ENCODE peak calls at places on chromosomes 6 and 20, in five cellular contexts. V, Q, Z, D and N are unnamed samples.

GRCh38 chr6:168354338-168354737 is 34.8 kb upstream of the DACT2 start:
- DNase-seq in V (peak; percentile 50), Q (no peak), Z (peak; percentile 38), D (no peak), N (no peak)

GRCh38 chr6:27891300-27891913 is 20.8 kb downstream of the OR2B2 start:
- DNase-seq in V (no peak), Q (no peak), Z (no peak), D (no peak), N (no peak)

GRCh38 chr6:1075880-1076279 is 236.0 kb upstream of the FOXQ1 start:
- DNase-seq in V (no peak), Q (no peak), Z (no peak), D (no peak), N (no peak)

GRCh38 chr20:63657260-63657936 is 714 bp upstream of the RTEL1 start:
- DNase-seq in V (peak; percentile 79), Q (no peak), Z (no peak), D (no peak), N (peak; percentile 49)

GRCh38 chr6:26250806-26251075 is 114.3 kb upstream of the BTN3A2 start:
- DNase-seq in V (no peak), Q (no peak), Z (no peak), D (no peak), N (no peak)

GRCh38 chr6:9540534-9541126 is 874.2 kb downstream of the TFAP2A start:
- DNase-seq in V (no peak), Q (no peak), Z (no peak), D (no peak), N (peak; percentile 57)

GRCh38 chr6:26450240-26450639 is 7.5 kb upstream of the BTN2A1 start:
- DNase-seq in V (no peak), Q (no peak), Z (no peak), D (no peak), N (no peak)

GRCh38 chr6:126388235-126388634 is 48.3 kb downstream of the CENPW start:
- DNase-seq in V (no peak), Q (no peak), Z (no peak), D (no peak), N (peak; percentile 79)

GRCh38 chr6:19836799-19837510 is at the start of gene ID4:
- DNase-seq in V (peak; percentile 99), Q (peak; percentile 77), Z (peak; percentile 99), D (peak; percentile 94), N (peak; percentile 76)

GRCh38 chr6:89483111-89483720 is 50.3 kb downstream of the ANKRD6 start:
- DNase-seq in V (no peak), Q (no peak), Z (peak; percentile 87), D (peak; percentile 32), N (no peak)

GRCh38 chr6:154414021-154414813 is 57.6 kb upstream of the IPCEF1 start:
- DNase-seq in V (no peak), Q (no peak), Z (no peak), D (no peak), N (peak; percentile 44)

GRCh38 chr6:30227763-30228487 is 14.7 kb upstream of the TRIM26 start:
- DNase-seq in V (no peak), Q (no peak), Z (peak; percentile 60), D (no peak), N (no peak)

GRCh38 chr6:159946912-159947311 is 22.0 kb upstream of the IGF2R start:
- DNase-seq in V (no peak), Q (no peak), Z (no peak), D (no peak), N (no peak)

GRCh38 chr20:46253391-46253790 is 54.9 kb downstream of the CDH22 start:
- DNase-seq in V (no peak), Q (no peak), Z (peak; percentile 83), D (no peak), N (no peak)

GRCh38 chr6:159168536-159169192 is 536 bp upstream of the FNDC1 start:
- DNase-seq in V (no peak), Q (no peak), Z (peak; percentile 92), D (peak; percentile 35), N (peak; percentile 42)

GRCh38 chr20:3980260-3981131 is 34.9 kb downstream of the RNF24 start:
- DNase-seq in V (no peak), Q (no peak), Z (no peak), D (peak; percentile 14), N (peak; percentile 82)

GRCh38 chr6:15752820-15753219 is 90.0 kb upstream of the DTNBP1 start:
- DNase-seq in V (no peak), Q (no peak), Z (no peak), D (no peak), N (no peak)

GRCh38 chr6:153062516-153062915 is 60.0 kb upstream of the MTRF1L start:
- DNase-seq in V (no peak), Q (no peak), Z (no peak), D (no peak), N (no peak)

GRCh38 chr20:23454816-23455215 is 2.1 kb upstream of the CST11 start:
- DNase-seq in V (no peak), Q (no peak), Z (no peak), D (no peak), N (no peak)

GRCh38 chr6:147869223-147869600 is 360.7 kb downstream of the SAMD5 start:
- DNase-seq in V (no peak), Q (no peak), Z (no peak), D (no peak), N (no peak)

GRCh38 chr6:147868493-147869222 is 360.2 kb downstream of the SAMD5 start:
- DNase-seq in V (no peak), Q (no peak), Z (no peak), D (no peak), N (no peak)

GRCh38 chr6:147870745-147871144 is 362.3 kb downstream of the SAMD5 start:
- DNase-seq in V (no peak), Q (no peak), Z (no peak), D (no peak), N (no peak)

GRCh38 chr6:147869869-147870268 is 361.4 kb downstream of the SAMD5 start:
- DNase-seq in V (no peak), Q (no peak), Z (no peak), D (no peak), N (no peak)

GRCh38 chr6:147867827-147868226 is 359.3 kb downstream of the SAMD5 start:
- DNase-seq in V (no peak), Q (no peak), Z (no peak), D (no peak), N (no peak)
- H3K4me3 ChIP-seq in V (no peak overlapping the region), Q (no peak overlapping the region), Z (no peak overlapping the region), D (no peak overlapping the region), N (no peak overlapping the region)

GRCh38 chr6:70686548-70687133 is 19.0 kb downstream of the SMAP1 start:
- DNase-seq in V (no peak), Q (no peak), Z (no peak), D (no peak), N (peak; percentile 61)
- TF ChIP-seq CTCF in V (no peak), Q (peak; percentile 31), Z (peak; percentile 91), D (peak; percentile 85), N (peak; percentile 58)

GRCh38 chr6:117487831-117488230 is 5.4 kb downstream of the DCBLD1 start:
- DNase-seq in V (no peak), Q (no peak), Z (no peak), D (no peak), N (peak; percentile 97)

GRCh38 chr6:117483645-117484016 is 1.2 kb downstream of the DCBLD1 start:
- DNase-seq in V (no peak), Q (no peak), Z (no peak), D (no peak), N (peak; percentile 64)

GRCh38 chr6:117484052-117484646 is 1.7 kb downstream of the DCBLD1 start:
- DNase-seq in V (no peak), Q (no peak), Z (no peak), D (no peak), N (no peak)

GRCh38 chr6:117483004-117483644 is 650 bp downstream of the DCBLD1 start:
- DNase-seq in V (peak; percentile 88), Q (no peak), Z (peak; percentile 85), D (peak; percentile 56), N (peak; percentile 52)

DNA sequence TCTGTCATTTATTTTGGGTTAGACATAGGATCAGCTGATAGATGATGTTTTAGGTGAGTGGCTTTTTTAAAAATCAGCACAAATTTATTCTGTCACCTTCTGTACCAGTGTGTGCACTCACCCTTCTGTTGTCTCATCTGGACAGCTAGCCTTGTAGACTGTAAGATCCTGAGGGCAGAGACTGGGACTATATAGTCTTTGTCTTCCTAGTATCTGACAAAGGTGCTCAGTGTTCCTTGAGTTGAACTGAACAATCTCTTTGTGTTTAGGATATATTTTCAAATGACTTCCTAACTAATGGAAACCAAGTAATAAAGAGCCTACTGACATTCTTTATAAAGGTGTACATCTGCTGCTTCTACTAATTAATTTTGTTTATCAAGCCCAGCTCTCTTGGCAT is 3.0 kb downstream of the DCBLD1 start:
- DNase-seq in V (no peak), Q (no peak), Z (no peak), D (no peak), N (no peak)
- H3K4me3 ChIP-seq in V (no peak overlapping the region), Q (no peak overlapping the region), Z (no peak overlapping the region), D (no peak overlapping the region), N (peak overlapping the region; percentile 75)

GRCh38 chr6:75546401-75546800 is 52.8 kb upstream of the FILIP1 start:
- DNase-seq in V (no peak), Q (no peak), Z (no peak), D (no peak), N (peak; percentile 49)
- TF ChIP-seq CTCF in V (no peak), Q (no peak), Z (peak; percentile 25), D (no peak), N (peak; percentile 18)

DNA sequence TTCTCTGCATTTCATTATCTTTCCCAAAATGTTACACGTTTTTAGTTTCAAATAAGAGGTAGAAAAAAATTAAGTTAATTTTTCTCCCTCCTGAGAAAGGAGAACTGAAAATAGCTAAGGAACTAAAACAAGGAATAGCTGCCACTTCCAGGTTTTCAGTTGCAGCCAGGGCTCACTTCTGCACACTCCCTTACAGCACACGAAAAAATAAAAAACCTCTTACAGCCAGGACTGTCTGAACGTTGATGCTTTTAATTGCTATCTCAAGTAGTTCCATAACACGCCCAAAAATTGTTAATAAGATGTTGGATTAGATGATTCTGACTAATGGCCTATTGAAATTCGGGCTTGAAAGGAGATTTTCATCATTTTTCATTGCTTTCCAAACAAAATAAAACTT is 153.7 kb upstream of the THBS2 start:
- DNase-seq in V (no peak), Q (no peak), Z (no peak), D (no peak), N (no peak)
- H3K4me3 ChIP-seq in V (no peak overlapping the region), Q (no peak overlapping the region), Z (no peak overlapping the region), D (no peak overlapping the region), N (no peak overlapping the region)

DNA sequence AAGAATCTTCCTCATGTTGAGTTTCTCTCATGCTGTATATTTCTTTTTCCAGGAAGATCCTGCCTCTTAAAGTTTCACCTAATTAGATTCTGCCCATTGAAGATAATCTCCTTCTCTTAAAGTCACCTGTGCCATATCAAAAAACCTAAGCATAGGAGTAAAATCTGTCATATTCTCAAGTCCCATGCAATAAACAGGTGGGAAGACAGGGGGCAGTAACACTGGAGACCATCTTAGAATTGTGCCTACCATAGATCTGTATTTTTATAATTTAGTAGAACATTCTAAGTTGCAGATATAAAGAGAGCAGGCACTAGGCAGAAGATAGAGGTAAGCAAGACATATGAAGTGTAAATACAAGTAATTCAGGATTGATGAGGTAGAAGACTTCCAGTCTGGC is 763.5 kb upstream of the MANEA start:
- DNase-seq in V (no peak), Q (no peak), Z (no peak), D (no peak), N (no peak)
- TF ChIP-seq CTCF in V (no peak), Q (no peak), Z (peak; percentile 64), D (no peak), N (no peak)